ENCODE peak calls at places on chromosomes 13 and 19, in ten cellular contexts. L is retinal pigment epithelial cell; Y is T-helper 2 cell; V is HCT116; Z is LoVo; J is small intestine; E is uterus; B is brain pericyte; R is activated naive CD8-positive, alpha-beta T cell treated with anti-CD3 and anti-CD28 coated beads, Interleukin-2, amount 10 ng/mL, durations not matched to agents 7 days and 5 days; S is stimulated activated naive B cell treated with anti-CD40 and anti-IgM and Interleukin-4, amounts not matched to agents 10 μg/mL and 1 μg/mL and 100 μg/mL, for 72 hours. N is an unnamed sample.

GRCh38 chr13:90968510-90968909 is 379.0 kb upstream of the MIR17HG start:
- DNase-seq in J (peak), Y (no peak), B (no peak), V (peak), Z (peak), S (no peak), R (no peak), L (no peak), E (no peak), N (no peak)

GRCh38 chr13:110149036-110149435 is 157.9 kb downstream of the COL4A1 start:
- DNase-seq in S (no peak), Y (no peak), J (no peak), E (no peak), B (peak), V (no peak), Z (no peak), R (no peak), L (no peak), N (no peak)

GRCh38 chr13:113947321-113948033 is 26.4 kb downstream of the C13orf46 start:
- DNase-seq in B (no peak), R (no peak), Z (no peak), J (peak), V (peak), Y (no peak), E (peak), S (no peak), L (no peak), N (no peak)

GRCh38 chr19:12984683-12985048 is 10.6 kb upstream of the NFIX start:
- DNase-seq in L (no peak), Y (no peak), Z (no peak), S (no peak), V (no peak), R (no peak), E (no peak), J (no peak), B (no peak), N (no peak)

GRCh38 chr13:66972659-66973058 is 257.5 kb downstream of the PCDH9 start:
- DNase-seq in V (no peak), E (no peak), S (no peak), Z (no peak), Y (no peak), B (no peak), J (no peak), L (no peak), R (no peak), N (no peak)

GRCh38 chr13:73849292-73849691 is 284.9 kb downstream of the KLF12 start:
- DNase-seq in B (no peak), R (no peak), Y (no peak), J (peak), L (no peak), S (no peak), Z (peak), V (peak), E (no peak), N (no peak)

GRCh38 chr19:5844456-5845433 is 5.2 kb upstream of the FUT6 start:
- DNase-seq in B (no peak), L (no peak), J (peak), S (no peak), R (no peak), Y (no peak), Z (no peak), E (no peak), V (no peak), N (no peak)

GRCh38 chr13:26017932-26018690 is 33.7 kb downstream of the SHISA2 start:
- DNase-seq in R (no peak), V (no peak), E (no peak), L (no peak), S (no peak), J (no peak), Y (no peak), Z (no peak), B (no peak), N (no peak)

GRCh38 chr13:113528101-113528797 is 37.7 kb upstream of the DCUN1D2 start:
- DNase-seq in L (no peak), R (no peak), Y (no peak), S (no peak), B (no peak), E (no peak), Z (no peak), V (no peak), J (no peak), N (no peak)

GRCh38 chr13:99553033-99553432 is 51.8 kb downstream of the TM9SF2 start:
- DNase-seq in E (no peak), Y (no peak), Z (no peak), J (no peak), R (no peak), B (no peak), L (no peak), S (no peak), V (no peak), N (no peak)

GRCh38 chr13:105971312-105971711 is 564.1 kb downstream of the EFNB2 start:
- DNase-seq in J (no peak), V (no peak), R (no peak), Y (no peak), B (no peak), E (no peak), L (no peak), Z (no peak), S (no peak), N (no peak)

GRCh38 chr13:99314640-99315176 is 7.5 kb upstream of the GPR183 start:
- DNase-seq in B (no peak), R (no peak), S (no peak), Z (peak), J (peak), V (peak), L (no peak), E (no peak), Y (peak), N (no peak)

GRCh38 chr13:110340812-110341444 is 33.8 kb downstream of the COL4A2 start:
- DNase-seq in Y (no peak), J (no peak), L (no peak), S (peak), V (no peak), R (peak), Z (no peak), B (no peak), E (peak), N (no peak)

GRCh38 chr13:53694814-53695533 is 666.4 kb downstream of the OLFM4 start:
- DNase-seq in V (no peak), S (no peak), L (no peak), Y (no peak), B (no peak), Z (no peak), J (no peak), E (no peak), R (no peak), N (no peak)

GRCh38 chr19:47097396-47098217 is 16.0 kb downstream of the ZC3H4 start:
- DNase-seq in Y (no peak), L (peak), R (no peak), J (no peak), B (no peak), E (no peak), Z (no peak), S (no peak), V (no peak), N (no peak)

GRCh38 chr13:50999641-51000040 is 90.0 kb downstream of the RNASEH2B start:
- DNase-seq in B (no peak), J (no peak), E (no peak), S (no peak), R (no peak), L (no peak), Y (no peak), Z (no peak), V (no peak), N (no peak)

GRCh38 chr13:64591981-64592380 is 2638.2 kb downstream of the PCDH9 start:
- DNase-seq in J (no peak), Z (no peak), Y (no peak), L (peak), V (no peak), E (no peak), R (no peak), S (no peak), B (no peak), N (no peak)

GRCh38 chr19:21947775-21948174 is 63.0 kb downstream of the ZNF208 start:
- DNase-seq in V (peak), L (no peak), B (no peak), R (no peak), E (no peak), S (no peak), J (no peak), Z (no peak), Y (no peak), N (no peak)

GRCh38 chr13:107834268-107834667 is 381.1 kb downstream of the LIG4 start:
- DNase-seq in V (no peak), Z (peak), J (no peak), Y (no peak), R (no peak), S (no peak), L (no peak), B (no peak), E (no peak), N (no peak)

GRCh38 chr13:98496239-98496668 is 80.7 kb downstream of the STK24 start:
- DNase-seq in E (peak), V (no peak), Y (no peak), S (no peak), R (no peak), J (no peak), B (no peak), L (no peak), Z (peak), N (no peak)

GRCh38 chr13:28129911-28130693 is 8.2 kb upstream of the PAN3 start:
- DNase-seq in V (no peak), E (no peak), Y (no peak), S (no peak), L (no peak), R (no peak), Z (no peak), B (no peak), J (no peak), N (no peak)

GRCh38 chr19:16258440-16258903 is 60.8 kb downstream of the AP1M1 start:
- DNase-seq in B (no peak), Y (no peak), J (no peak), E (peak), R (no peak), V (no peak), Z (no peak), S (no peak), L (no peak), N (no peak)

GRCh38 chr19:56133858-56134654 is 7.0 kb upstream of the ZNF444 start:
- DNase-seq in S (peak), J (no peak), Z (no peak), L (no peak), E (no peak), R (no peak), V (no peak), B (no peak), Y (no peak), N (no peak)

GRCh38 chr19:55646889-55647731 is 902 bp upstream of the CCDC106 start:
- DNase-seq in S (no peak), E (no peak), V (no peak), Y (no peak), L (no peak), B (no peak), R (no peak), J (no peak), Z (no peak), N (no peak)

GRCh38 chr13:111492341-111492945 is 172.0 kb downstream of the TEX29 start:
- DNase-seq in S (no peak), L (no peak), V (no peak), J (no peak), Z (no peak), B (no peak), Y (no peak), R (no peak), E (no peak), N (no peak)

GRCh38 chr13:44664308-44664707 is 88.2 kb upstream of the TSC22D1 start:
- DNase-seq in Y (no peak), B (no peak), E (no peak), V (no peak), J (no peak), L (no peak), Z (no peak), R (no peak), S (no peak), N (no peak)

GRCh38 chr19:1064661-1065605 is 2.0 kb upstream of the ARHGAP45 start:
- DNase-seq in B (no peak), E (peak), L (no peak), V (peak), Y (peak), Z (peak), R (peak), S (no peak), J (peak), N (peak)

GRCh38 chr19:48741222-48741999 is 1.0 kb upstream of the RASIP1 start:
- DNase-seq in J (peak), Y (no peak), L (no peak), B (no peak), E (no peak), S (no peak), V (no peak), R (peak), Z (peak), N (no peak)

GRCh38 chr13:44758595-44759221 is 182.6 kb upstream of the TSC22D1 start:
- DNase-seq in E (no peak), Y (no peak), R (no peak), V (no peak), L (no peak), Z (peak), S (no peak), J (peak), B (no peak), N (no peak)

GRCh38 chr19:40178756-40179155 is 12.5 kb upstream of the MAP3K10 start:
- DNase-seq in E (no peak), R (no peak), Z (no peak), S (no peak), L (no peak), Y (no peak), B (no peak), V (no peak), J (no peak), N (no peak)

GRCh38 chr13:20825476-20825875 is 51.7 kb upstream of the EEF1AKMT1 start:
- DNase-seq in J (no peak), S (no peak), R (no peak), Y (no peak), B (no peak), Z (no peak), V (no peak), L (no peak), E (no peak), N (no peak)

GRCh38 chr19:41399525-41399924 is 1.9 kb downstream of the BCKDHA start:
- DNase-seq in S (no peak), R (no peak), Z (no peak), J (no peak), B (no peak), Y (no peak), L (no peak), E (no peak), V (no peak), N (no peak)

GRCh38 chr19:42497492-42498226 is 30.6 kb downstream of the CEACAM1 start:
- DNase-seq in L (no peak), S (no peak), J (peak), R (no peak), Z (peak), V (no peak), E (no peak), B (no peak), Y (no peak), N (peak)

GRCh38 chr13:91270031-91270430 is 77.5 kb upstream of the MIR17HG start:
- DNase-seq in B (no peak), S (no peak), L (no peak), Y (no peak), E (no peak), Z (no peak), J (no peak), R (no peak), V (no peak), N (no peak)

GRCh38 chr13:30463820-30464495 is 1.8 kb downstream of the HMGB1 start:
- DNase-seq in V (no peak), Z (peak), J (peak), E (no peak), L (no peak), B (no peak), Y (peak), S (peak), R (peak), N (peak)

GRCh38 chr19:11887247-11887617 is 350 bp upstream of the ZNF69 start:
- DNase-seq in R (no peak), V (no peak), Z (no peak), Y (no peak), B (no peak), L (no peak), E (no peak), S (no peak), J (no peak), N (no peak)

N was measured in HuH-7.5.